ENCODE peak calls at places on chromosomes 13 and 19, in seven cellular contexts. P, G, O, Q, Y, K and L are unnamed samples.

GRCh38 chr13:49495783-49496762 is at the start of gene PHF11:
- DNase-seq in P (peak; percentile 92), G (peak; percentile 79), O (peak; percentile 89), Q (peak; percentile 59), Y (no peak), K (peak; percentile 67), L (peak; percentile 81)

GRCh38 chr13:41791056-41791455 is 169.9 kb downstream of the VWA8 start:
- DNase-seq in P (no peak), G (no peak), O (no peak), Q (no peak), Y (no peak), K (no peak), L (no peak)

GRCh38 chr13:93561553-93561952 is 334.9 kb downstream of the GPC6 start:
- DNase-seq in P (no peak), G (no peak), O (no peak), Q (no peak), Y (no peak), K (no peak), L (no peak)

GRCh38 chr19:33416307-33417215 is 43.1 kb downstream of the CEBPG start:
- DNase-seq in P (no peak), G (peak; percentile 57), O (peak; percentile 62), Q (peak; percentile 41), Y (no peak), K (peak; percentile 47), L (peak; percentile 80)

GRCh38 chr19:19120308-19121156 is 17.7 kb downstream of the TMEM161A start:
- DNase-seq in P (no peak), G (peak; percentile 48), O (peak; percentile 74), Q (peak; percentile 55), Y (peak; percentile 59), K (peak; percentile 50), L (peak; percentile 91)

GRCh38 chr13:30835442-30835841 is 70.6 kb upstream of the MEDAG start:
- DNase-seq in P (no peak), G (no peak), O (peak; percentile 48), Q (no peak), Y (peak; percentile 61), K (no peak), L (no peak)

GRCh38 chr13:49997935-49998334 is 1.1 kb downstream of the TRIM13 start:
- DNase-seq in P (no peak), G (no peak), O (no peak), Q (no peak), Y (no peak), K (peak; percentile 44), L (no peak)

GRCh38 chr13:112767506-112768471 is 78.0 kb downstream of the ATP11A start:
- DNase-seq in P (no peak), G (peak; percentile 51), O (no peak), Q (no peak), Y (no peak), K (no peak), L (no peak)

GRCh38 chr13:98479496-98480003 is 97.4 kb downstream of the STK24 start:
- DNase-seq in P (no peak), G (no peak), O (no peak), Q (no peak), Y (no peak), K (no peak), L (no peak)

GRCh38 chr19:11197291-11198174 is at the start of gene KANK2:
- DNase-seq in P (peak; percentile 85), G (peak; percentile 91), O (peak; percentile 75), Q (peak; percentile 20), Y (no peak), K (peak; percentile 84), L (peak; percentile 80)

GRCh38 chr19:29576761-29577661 is 29.1 kb upstream of the POP4 start:
- DNase-seq in P (peak; percentile 65), G (no peak), O (no peak), Q (peak; percentile 18), Y (no peak), K (no peak), L (no peak)

GRCh38 chr19:49497047-49497789 is 984 bp downstream of the RPS11 start:
- DNase-seq in P (peak; percentile 84), G (peak; percentile 32), O (peak; percentile 58), Q (no peak), Y (no peak), K (peak; percentile 61), L (peak; percentile 87)

GRCh38 chr13:100497394-100497793 is 91.2 kb downstream of the GGACT start:
- DNase-seq in P (no peak), G (no peak), O (peak; percentile 43), Q (peak; percentile 71), Y (no peak), K (no peak), L (no peak)

GRCh38 chr19:4185413-4186086 is 3.1 kb downstream of the ANKRD24 start:
- DNase-seq in P (no peak), G (no peak), O (no peak), Q (no peak), Y (no peak), K (no peak), L (no peak)

GRCh38 chr19:34135401-34135800 is 36.9 kb upstream of the LSM14A start:
- DNase-seq in P (no peak), G (no peak), O (no peak), Q (no peak), Y (no peak), K (no peak), L (no peak)

GRCh38 chr13:112943309-112944125 is 25.5 kb upstream of the MCF2L start:
- DNase-seq in P (peak; percentile 76), G (peak; percentile 60), O (peak; percentile 31), Q (peak; percentile 14), Y (no peak), K (peak; percentile 41), L (peak; percentile 56)

GRCh38 chr13:40191186-40191980 is 475.1 kb downstream of the FOXO1 start:
- DNase-seq in P (no peak), G (no peak), O (peak; percentile 29), Q (peak; percentile 61), Y (no peak), K (no peak), L (no peak)

GRCh38 chr19:38049105-38049649 is 142.2 kb downstream of the SIPA1L3 start:
- DNase-seq in P (no peak), G (no peak), O (peak; percentile 44), Q (no peak), Y (no peak), K (no peak), L (no peak)

GRCh38 chr13:77789386-77789785 is 91.9 kb downstream of the SLAIN1 start:
- DNase-seq in P (no peak), G (no peak), O (no peak), Q (no peak), Y (no peak), K (no peak), L (no peak)

GRCh38 chr13:25816239-25816638 is 235.6 kb downstream of the SHISA2 start:
- DNase-seq in P (no peak), G (no peak), O (no peak), Q (no peak), Y (no peak), K (no peak), L (no peak)

GRCh38 chr13:113933901-113934300 is 40.0 kb downstream of the C13orf46 start:
- DNase-seq in P (peak; percentile 74), G (no peak), O (no peak), Q (no peak), Y (no peak), K (no peak), L (no peak)

GRCh38 chr13:101554420-101555125 is 102.1 kb downstream of the ITGBL1 start:
- DNase-seq in P (no peak), G (no peak), O (no peak), Q (no peak), Y (no peak), K (no peak), L (peak; percentile 36)

GRCh38 chr13:109647046-109647445 is 139.3 kb downstream of the IRS2 start:
- DNase-seq in P (no peak), G (no peak), O (peak; percentile 28), Q (peak; percentile 19), Y (no peak), K (peak; percentile 98), L (peak; percentile 86)

GRCh38 chr13:110471833-110472162 is 89.7 kb downstream of the RAB20 start:
- DNase-seq in P (no peak), G (peak; percentile 35), O (peak; percentile 87), Q (peak; percentile 39), Y (no peak), K (no peak), L (no peak)

GRCh38 chr19:48807590-48808308 is 3.1 kb downstream of the BCAT2 start:
- DNase-seq in P (no peak), G (no peak), O (no peak), Q (no peak), Y (no peak), K (no peak), L (no peak)

GRCh38 chr19:1756264-1756663 is 3.0 kb downstream of the ONECUT3 start:
- DNase-seq in P (no peak), G (no peak), O (no peak), Q (no peak), Y (no peak), K (no peak), L (no peak)
- H3K27me3 ChIP-seq in P (peaks cover 99% of the 10 kb centered on the region), G (peaks cover 91% of the 10 kb centered on the region), O (peaks cover 84% of the 10 kb centered on the region), Q (peaks cover 74% of the 10 kb centered on the region), Y (peaks cover 79% of the 10 kb centered on the region), K (peaks cover 3% of the 10 kb centered on the region), L (peaks cover 91% of the 10 kb centered on the region)

DNA sequence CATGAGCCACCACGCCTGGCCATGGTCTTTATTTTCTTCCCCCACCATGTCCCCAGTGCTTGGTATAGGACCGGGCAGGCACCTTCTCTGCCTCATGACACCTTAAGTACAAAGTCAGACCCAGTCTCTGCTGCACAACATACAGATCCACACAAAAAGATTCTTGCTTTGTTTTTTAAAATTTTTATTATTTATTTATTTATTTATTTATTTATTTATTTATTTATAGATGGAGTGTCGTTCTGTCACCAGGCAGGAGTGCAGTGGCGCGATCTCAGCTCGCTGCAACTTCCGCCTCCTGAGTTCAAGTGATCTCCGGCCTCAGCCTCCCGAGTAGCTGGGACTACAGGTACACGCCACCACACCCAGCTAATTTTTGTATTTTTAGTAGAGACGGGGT is 2.5 kb upstream of the NFIX start:
- DNase-seq in P (no peak), G (no peak), O (no peak), Q (no peak), Y (no peak), K (no peak), L (no peak)
- H3K27me3 ChIP-seq in P (no peaks in the 10 kb centered on the region), G (peaks cover 11% of the 10 kb centered on the region), O (no peaks in the 10 kb centered on the region), Q (no peaks in the 10 kb centered on the region), Y (no peaks in the 10 kb centered on the region), K (peaks cover 27% of the 10 kb centered on the region), L (no peaks in the 10 kb centered on the region)

GRCh38 chr13:27967203-27967735 is 1.8 kb downstream of the CDX2 start:
- DNase-seq in P (no peak), G (no peak), O (peak; percentile 47), Q (no peak), Y (no peak), K (no peak), L (no peak)

GRCh38 chr13:27965343-27965739 is 3.8 kb downstream of the CDX2 start:
- DNase-seq in P (no peak), G (no peak), O (no peak), Q (no peak), Y (no peak), K (no peak), L (no peak)

GRCh38 chr13:27966641-27967202 is 2.4 kb downstream of the CDX2 start:
- DNase-seq in P (no peak), G (no peak), O (no peak), Q (no peak), Y (no peak), K (no peak), L (no peak)

GRCh38 chr13:27964741-27965323 is 4.3 kb downstream of the CDX2 start:
- DNase-seq in P (no peak), G (no peak), O (no peak), Q (no peak), Y (no peak), K (no peak), L (no peak)

GRCh38 chr13:27965740-27966640 is 3.1 kb downstream of the CDX2 start:
- DNase-seq in P (no peak), G (no peak), O (no peak), Q (no peak), Y (no peak), K (no peak), L (no peak)
- H3K27me3 ChIP-seq in P (peaks cover 96% of the 10 kb centered on the region), G (peaks cover 100% of the 10 kb centered on the region), O (peaks cover 100% of the 10 kb centered on the region), Q (peaks cover 94% of the 10 kb centered on the region), Y (peaks cover 94% of the 10 kb centered on the region), K (peaks cover 20% of the 10 kb centered on the region), L (peaks cover 95% of the 10 kb centered on the region)

GRCh38 chr19:7869453-7869909 is 4.7 kb downstream of the PRR36 start:
- DNase-seq in P (no peak), G (peak; percentile 66), O (peak; percentile 61), Q (no peak), Y (no peak), K (peak; percentile 63), L (peak; percentile 73)
- H3K27me3 ChIP-seq in P (peaks cover 33% of the 10 kb centered on the region), G (peaks cover 67% of the 10 kb centered on the region), O (peaks cover 60% of the 10 kb centered on the region), Q (peaks cover 18% of the 10 kb centered on the region), Y (peaks cover 25% of the 10 kb centered on the region), K (no peaks in the 10 kb centered on the region), L (no peaks in the 10 kb centered on the region)